ENCODE peak calls at places on chromosomes 7 and 10, in four cellular contexts. C is transverse colon; B is naive thymus-derived CD4-positive, alpha-beta T cell; X is heart right ventricle. V is an unnamed sample.

GRCh38 chr7:128307066-128307465 is 36.6 kb downstream of the RBM28 start:
- DNase-seq in C (no peak), B (no peak), X (no peak), V (no peak)

GRCh38 chr7:23472974-23473847 is 2.9 kb upstream of the IGF2BP3 start:
- DNase-seq in C (no peak), B (no peak), X (no peak), V (no peak)

GRCh38 chr7:117992635-117993034 is 119.4 kb upstream of the CTTNBP2 start:
- DNase-seq in C (no peak), B (no peak), X (no peak), V (no peak)

GRCh38 chr7:155800741-155801267 is 11.5 kb downstream of the SHH start:
- DNase-seq in C (no peak), B (no peak), X (no peak), V (peak; percentile 10)

GRCh38 chr7:65827366-65827765 is 45.5 kb upstream of the VKORC1L1 start:
- DNase-seq in C (no peak), B (no peak), X (no peak), V (no peak)

GRCh38 chr10:112852308-112852707 is 97.7 kb upstream of the TCF7L2 start:
- DNase-seq in C (peak; percentile 16), B (no peak), X (no peak), V (no peak)

GRCh38 chr10:117137031-117137910 is 799 bp downstream of the VAX1 start:
- DNase-seq in C (no peak), B (no peak), X (no peak), V (peak; percentile 54)

GRCh38 chr10:87094373-87095240 is at the start of the genes GLUD1 and SHLD2:
- DNase-seq in C (peak; percentile 93), B (peak; percentile 78), X (peak; percentile 92), V (peak; percentile 97)

GRCh38 chr10:8138471-8138870 is 84.0 kb downstream of the GATA3 start:
- DNase-seq in C (no peak), B (no peak), X (no peak), V (no peak)

GRCh38 chr10:75708060-75708459 is 276.6 kb downstream of the LRMDA start:
- DNase-seq in C (no peak), B (no peak), X (no peak), V (no peak)

GRCh38 chr7:91344248-91344647 is 80.0 kb downstream of the FZD1 start:
- DNase-seq in C (no peak), B (no peak), X (no peak), V (no peak)
- H3K4me1 ChIP-seq in C (no peaks in the 10 kb centered on the region), B (no peaks in the 10 kb centered on the region), X (no peaks in the 10 kb centered on the region), V (peaks cover 7% of the 10 kb centered on the region)

GRCh38 chr7:28408974-28409715 is 3.2 kb upstream of the CREB5 start:
- DNase-seq in C (peak; percentile 83), B (peak; percentile 4), X (peak; percentile 91), V (peak; percentile 96)

GRCh38 chr7:28409716-28410627 is 2.3 kb upstream of the CREB5 start:
- DNase-seq in C (peak; percentile 18), B (no peak), X (peak; percentile 48), V (peak; percentile 80)

GRCh38 chr7:28406192-28406591 is 6.1 kb upstream of the CREB5 start:
- DNase-seq in C (no peak), B (no peak), X (no peak), V (peak; percentile 30)

GRCh38 chr7:28407643-28408042 is 4.7 kb upstream of the CREB5 start:
- DNase-seq in C (peak; percentile 13), B (no peak), X (no peak), V (no peak)

GRCh38 chr7:28408105-28408973 is 4.0 kb upstream of the CREB5 start:
- DNase-seq in C (peak; percentile 14), B (no peak), X (peak; percentile 27), V (peak; percentile 83)
- H3K27ac ChIP-seq in C (peak overlapping the region; percentile 86), B (no peak overlapping the region), X (peak overlapping the region; percentile 79), V (peak overlapping the region; percentile 94)

DNA sequence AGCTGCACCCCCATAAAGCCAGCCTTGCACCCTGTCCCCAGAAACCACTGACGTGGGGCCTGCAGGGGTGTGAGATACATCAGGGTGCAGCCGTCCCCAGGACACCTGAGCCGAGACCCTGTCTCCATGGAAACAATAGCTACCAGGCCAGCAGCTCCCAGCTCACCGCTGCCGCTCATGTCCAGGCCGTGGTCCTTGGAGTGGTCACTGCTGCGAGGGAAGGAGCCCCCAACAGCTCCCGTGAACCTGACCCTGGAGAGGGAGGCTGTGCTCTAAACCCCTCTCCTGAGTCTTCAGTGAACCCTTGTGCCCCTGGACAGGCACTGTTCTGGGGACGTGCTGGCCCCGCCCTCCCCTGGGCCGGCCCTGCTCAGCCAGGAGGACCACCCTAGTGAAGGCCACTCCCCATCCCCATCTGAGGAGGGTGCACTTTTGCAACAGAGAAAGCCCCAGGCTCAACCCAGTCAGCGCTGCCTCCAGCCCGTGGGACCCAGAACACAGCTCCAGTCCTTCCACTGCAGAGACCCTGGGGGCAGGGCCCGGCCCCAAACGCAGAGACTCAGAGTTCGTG is 19.6 kb upstream of the INPP5A start:
- DNase-seq in C (peak; percentile 9), B (no peak), X (no peak), V (peak; percentile 61)
- H3K4me1 ChIP-seq in C (peaks cover 49% of the 10 kb centered on the region), B (no peaks in the 10 kb centered on the region), X (peaks cover 46% of the 10 kb centered on the region), V (peaks cover 34% of the 10 kb centered on the region)

GRCh38 chr7:15199482-15199881 is 296.9 kb upstream of the DGKB start:
- DNase-seq in C (no peak), B (no peak), X (no peak), V (no peak)

GRCh38 chr7:15197359-15197977 is 294.9 kb upstream of the DGKB start:
- DNase-seq in C (no peak), B (no peak), X (no peak), V (no peak)
- H3K27ac ChIP-seq in C (no peak overlapping the region), B (no peak overlapping the region), X (no peak overlapping the region), V (no peak overlapping the region)

GRCh38 chr7:2638224-2638991 is 6.6 kb downstream of the TTYH3 start:
- DNase-seq in C (no peak), B (no peak), X (peak; percentile 64), V (peak; percentile 73)

GRCh38 chr7:2639994-2640830 is 8.4 kb downstream of the TTYH3 start:
- DNase-seq in C (no peak), B (no peak), X (no peak), V (no peak)

GRCh38 chr7:2641406-2642393 is 9.9 kb downstream of the TTYH3 start:
- DNase-seq in C (peak; percentile 74), B (no peak), X (peak; percentile 92), V (peak; percentile 95)

GRCh38 chr7:2639151-2639993 is 7.6 kb downstream of the TTYH3 start:
- DNase-seq in C (no peak), B (no peak), X (peak; percentile 46), V (peak; percentile 71)

GRCh38 chr7:2640858-2641257 is 9.1 kb downstream of the TTYH3 start:
- DNase-seq in C (no peak), B (no peak), X (no peak), V (no peak)
- H3K4me1 ChIP-seq in C (peaks cover 57% of the 10 kb centered on the region), B (peaks cover 17% of the 10 kb centered on the region), X (peaks cover 32% of the 10 kb centered on the region), V (peaks cover 26% of the 10 kb centered on the region)

GRCh38 chr10:34745244-34745643 is 69.9 kb downstream of the PARD3 start:
- DNase-seq in C (no peak), B (no peak), X (no peak), V (no peak)

GRCh38 chr10:34744590-34744989 is 70.5 kb downstream of the PARD3 start:
- DNase-seq in C (no peak), B (no peak), X (no peak), V (no peak)

GRCh38 chr10:34742456-34742855 is 72.6 kb downstream of the PARD3 start:
- DNase-seq in C (no peak), B (no peak), X (no peak), V (no peak)

GRCh38 chr10:34746094-34746493 is 69.0 kb downstream of the PARD3 start:
- DNase-seq in C (no peak), B (no peak), X (no peak), V (no peak)

GRCh38 chr10:34743804-34744203 is 71.3 kb downstream of the PARD3 start:
- DNase-seq in C (peak; percentile 33), B (no peak), X (peak; percentile 40), V (peak; percentile 63)
- H3K27ac ChIP-seq in C (peak overlapping the region; percentile 67), B (no peak overlapping the region), X (peak overlapping the region; percentile 36), V (peak overlapping the region; percentile 13)